ENCODE peak calls at places on chromosomes 3 and 15, in four cellular contexts. G is A549, Q is transverse colon, N is SK-N-SH. K is an unnamed sample.

GRCh38 chr3:116836286-116836685 is 126.7 kb downstream of the TUSC7 start:
- DNase-seq in G (no peak), Q (no peak), N (no peak), K (no peak)

GRCh38 chr15:47586653-47587224 is 130.6 kb upstream of the SEMA6D start:
- DNase-seq in G (no peak), Q (peak), N (no peak), K (no peak)

GRCh38 chr3:9340450-9341009 is 22.3 kb upstream of the THUMPD3 start:
- DNase-seq in G (peak), Q (no peak), N (no peak), K (peak)

GRCh38 chr15:30023798-30024295 is 58.9 kb upstream of the GOLGA8J start:
- DNase-seq in G (no peak), Q (no peak), N (no peak), K (no peak)

GRCh38 chr15:62880278-62880677 is 162.3 kb upstream of the TPM1 start:
- DNase-seq in G (no peak), Q (no peak), N (peak), K (no peak)

GRCh38 chr15:28977377-28978010 is 91.7 kb downstream of the APBA2 start:
- DNase-seq in G (peak), Q (no peak), N (no peak), K (no peak)

GRCh38 chr3:28278918-28279317 is 37.5 kb downstream of the CMC1 start:
- DNase-seq in G (no peak), Q (no peak), N (no peak), K (no peak)

GRCh38 chr15:66308526-66308925 is 15.2 kb downstream of the DIS3L start:
- DNase-seq in G (no peak), Q (no peak), N (no peak), K (no peak)

GRCh38 chr3:114650808-114651207 is 357.0 kb downstream of the TIGIT start:
- DNase-seq in G (peak), Q (no peak), N (no peak), K (peak)

GRCh38 chr3:59411176-59411575 is 361.4 kb upstream of the CFAP20DC start:
- DNase-seq in G (no peak), Q (no peak), N (no peak), K (no peak)

GRCh38 chr15:70156781-70157261 is 59.1 kb upstream of the TLE3 start:
- DNase-seq in G (no peak), Q (no peak), N (no peak), K (no peak)

GRCh38 chr15:100889359-100890058 is 9.9 kb downstream of the ALDH1A3 start:
- DNase-seq in G (no peak), Q (peak), N (no peak), K (no peak)

GRCh38 chr3:179969525-179969924 is 67.2 kb downstream of the PEX5L start:
- DNase-seq in G (peak), Q (no peak), N (no peak), K (no peak)

GRCh38 chr15:32730677-32731654 is 13.2 kb downstream of the GREM1 start:
- DNase-seq in G (no peak), Q (peak), N (no peak), K (peak)

GRCh38 chr15:79769081-79769481 is 127.7 kb downstream of the MTHFS start:
- DNase-seq in G (peak), Q (no peak), N (peak), K (peak)

GRCh38 chr15:77738441-77739437 is 106.0 kb upstream of the LINGO1 start:
- DNase-seq in G (no peak), Q (no peak), N (no peak), K (no peak)

GRCh38 chr3:112472676-112473075 is 26.6 kb downstream of the BTLA start:
- DNase-seq in G (no peak), Q (no peak), N (no peak), K (no peak)

GRCh38 chr15:78020007-78020406 is 57.5 kb downstream of the TBC1D2B start:
- DNase-seq in G (no peak), Q (no peak), N (no peak), K (no peak)

GRCh38 chr3:113105980-113106379 is 105.4 kb upstream of the BOC start:
- DNase-seq in G (no peak), Q (no peak), N (no peak), K (no peak)

GRCh38 chr3:59052803-59053411 is 3.1 kb upstream of the CFAP20DC start:
- DNase-seq in G (peak), Q (no peak), N (peak), K (peak)

GRCh38 chr3:5330152-5330810 is 142.8 kb downstream of the EDEM1 start:
- DNase-seq in G (peak), Q (no peak), N (no peak), K (peak)

GRCh38 chr3:69086133-69086722 is 1.5 kb downstream of the ARL6IP5 start:
- DNase-seq in G (peak), Q (peak), N (peak), K (peak)

GRCh38 chr15:80418892-80419537 is 14.8 kb downstream of the ARNT2 start:
- DNase-seq in G (peak), Q (no peak), N (peak), K (peak)

GRCh38 chr3:55721716-55722484 is 234.8 kb upstream of the WNT5A start:
- DNase-seq in G (no peak), Q (peak), N (peak), K (no peak)

GRCh38 chr3:54202029-54202428 is 79.7 kb downstream of the CACNA2D3 start:
- DNase-seq in G (no peak), Q (no peak), N (no peak), K (no peak)

GRCh38 chr3:119872773-119873172 is 90.9 kb downstream of the NR1I2 start:
- DNase-seq in G (no peak), Q (no peak), N (no peak), K (no peak)

GRCh38 chr3:113261996-113262665 is 50.8 kb downstream of the BOC start:
- DNase-seq in G (no peak), Q (no peak), N (no peak), K (peak)

GRCh38 chr3:13077431-13078157 is 4.4 kb upstream of the IQSEC1 start:
- DNase-seq in G (no peak), Q (no peak), N (peak), K (no peak)

GRCh38 chr15:48109856-48110531 is 10.8 kb upstream of the SLC24A5 start:
- DNase-seq in G (no peak), Q (no peak), N (no peak), K (no peak)

GRCh38 chr3:129424185-129424841 is 4.1 kb downstream of the EFCAB12 start:
- DNase-seq in G (peak), Q (peak), N (no peak), K (peak)

GRCh38 chr3:191360620-191361019 is 30.3 kb upstream of the UTS2B start:
- DNase-seq in G (no peak), Q (no peak), N (no peak), K (no peak)
- TF ChIP-seq EP300 in G (no peak), Q (no peak), N (no peak), K (no peak)

DNA sequence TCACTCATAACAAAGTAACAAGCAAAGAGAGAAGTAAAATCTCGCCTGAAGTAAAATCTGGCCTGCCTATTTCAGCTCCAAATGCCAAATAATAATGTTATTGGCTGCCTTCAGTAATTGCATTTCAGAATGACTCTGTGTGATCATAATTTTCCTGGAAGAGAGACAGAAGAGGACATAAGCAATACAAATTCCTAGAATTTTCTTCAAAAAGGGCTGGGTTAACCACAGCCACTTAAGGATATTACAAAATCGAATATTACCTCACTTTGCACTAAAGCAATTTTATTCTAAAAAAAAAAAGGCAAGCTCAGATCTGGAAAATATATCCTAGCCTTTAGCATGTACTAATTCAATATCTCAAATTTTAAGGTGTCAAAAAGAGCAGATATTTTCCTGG is 116.4 kb downstream of the STAC start:
- DNase-seq in G (no peak), Q (no peak), N (no peak), K (no peak)
- TF ChIP-seq EP300 in G (no peak), Q (no peak), N (no peak), K (no peak)

GRCh38 chr15:31615643-31616415 is 289.2 kb downstream of the KLF13 start:
- DNase-seq in G (no peak), Q (no peak), N (no peak), K (no peak)
- TF ChIP-seq EP300 in G (no peak), Q (no peak), N (no peak), K (no peak)

DNA sequence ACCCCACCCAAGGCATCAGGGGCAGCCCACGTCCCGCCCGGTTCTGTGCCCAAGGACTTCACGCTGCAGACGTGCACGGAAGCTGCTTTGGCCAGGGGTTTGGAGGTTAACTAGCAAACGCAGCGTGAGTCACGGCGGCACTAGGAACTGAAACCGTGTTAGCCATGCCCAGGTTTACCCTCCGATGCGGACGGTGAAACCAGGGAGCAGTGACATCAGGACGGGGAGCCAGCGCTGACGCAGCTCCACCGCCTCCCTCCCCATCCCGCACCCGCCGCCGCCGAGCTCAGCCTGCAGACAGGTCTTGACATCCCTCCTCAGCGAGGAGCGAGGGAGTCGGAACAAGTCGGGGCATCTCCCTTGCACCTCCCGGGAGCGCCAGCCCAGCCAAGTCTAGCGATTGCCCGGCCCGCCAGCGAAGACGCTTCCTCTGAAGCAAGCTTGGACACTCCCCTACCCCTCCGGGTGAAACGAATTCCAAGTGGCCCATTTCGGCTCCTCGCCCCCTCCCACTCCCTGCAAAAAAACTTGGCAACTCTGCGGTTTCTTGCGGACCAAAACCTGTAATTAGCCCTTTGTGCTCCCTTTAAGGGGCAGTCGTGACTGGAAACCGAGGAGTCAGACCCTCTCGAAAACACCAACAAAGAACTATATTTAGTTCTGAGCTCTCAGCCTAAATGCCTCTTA is 1.4 kb upstream of the RAP2B start:
- DNase-seq in G (peak), Q (peak), N (peak), K (peak)
- TF ChIP-seq EP300 in G (no peak), Q (no peak), N (no peak), K (no peak)

GRCh38 chr3:167115331-167115934 is 264.7 kb downstream of the ZBBX start:
- DNase-seq in G (no peak), Q (no peak), N (no peak), K (no peak)
- TF ChIP-seq EP300 in G (no peak), Q (no peak), N (no peak), K (no peak)

GRCh38 chr3:143974877-143975238 is 3.2 kb downstream of the DIPK2A start:
- DNase-seq in G (no peak), Q (no peak), N (no peak), K (no peak)
- TF ChIP-seq EP300 in G (no peak), Q (no peak), N (no peak), K (no peak)

GRCh38 chr3:48898383-48899234 is at the start of gene SLC25A20:
- DNase-seq in G (peak), Q (peak), N (peak), K (peak)
- TF ChIP-seq EP300 in G (no peak), Q (peak), N (no peak), K (no peak)

GRCh38 chr3:157160652-157161480 is 919 bp upstream of the CCNL1 start:
- DNase-seq in G (peak), Q (peak), N (peak), K (peak)
- TF ChIP-seq EP300 in G (no peak), Q (peak), N (no peak), K (no peak)

GRCh38 chr3:14920536-14920935 is 26.8 kb upstream of the NR2C2 start:
- DNase-seq in G (no peak), Q (no peak), N (no peak), K (no peak)

GRCh38 chr3:14922863-14923262 is 24.5 kb upstream of the NR2C2 start:
- DNase-seq in G (no peak), Q (no peak), N (no peak), K (no peak)

GRCh38 chr3:14921811-14922705 is 25.3 kb upstream of the NR2C2 start:
- DNase-seq in G (no peak), Q (no peak), N (no peak), K (no peak)

GRCh38 chr3:14923476-14923875 is 23.9 kb upstream of the NR2C2 start:
- DNase-seq in G (no peak), Q (no peak), N (no peak), K (no peak)

GRCh38 chr3:14921034-14921616 is 26.3 kb upstream of the NR2C2 start:
- DNase-seq in G (peak), Q (peak), N (peak), K (peak)
- TF ChIP-seq EP300 in G (no peak), Q (no peak), N (no peak), K (no peak)

GRCh38 chr3:29281265-29282228 is 676 bp downstream of the RBMS3 start:
- DNase-seq in G (peak), Q (no peak), N (peak), K (no peak)
- TF ChIP-seq EP300 in G (no peak), Q (no peak), N (peak), K (no peak)